ENCODE peak calls at places on chromosomes 13 and 19, in six cellular contexts. One of them, this sample, is unnamed.

GRCh38 chr19:50703915-50704548 is 15.6 kb downstream of the SHANK1 start:
- DNase-seq in H9: peak; percentile 71
- DNase-seq in mesenchymal stem cell: no peak
- DNase-seq in H1: no peak
- DNase-seq in neuronal stem cell: no peak
- DNase-seq in trophoblast cell: peak; percentile 14
- DNase-seq in this sample: no peak

GRCh38 chr13:35723061-35723461 is 246.6 kb upstream of the MAB21L1 start:
- DNase-seq in H9: no peak
- DNase-seq in mesenchymal stem cell: no peak
- DNase-seq in H1: no peak
- DNase-seq in neuronal stem cell: no peak
- DNase-seq in trophoblast cell: peak; percentile 8
- DNase-seq in this sample: peak; percentile 33

GRCh38 chr13:37473035-37473434 is 125.5 kb downstream of the POSTN start:
- DNase-seq in H9: peak; percentile 33
- DNase-seq in mesenchymal stem cell: no peak
- DNase-seq in H1: no peak
- DNase-seq in neuronal stem cell: no peak
- DNase-seq in trophoblast cell: no peak
- DNase-seq in this sample: no peak

GRCh38 chr19:15643387-15643786 is 2.7 kb downstream of the CYP4F3 start:
- DNase-seq in H9: no peak
- DNase-seq in mesenchymal stem cell: no peak
- DNase-seq in H1: no peak
- DNase-seq in neuronal stem cell: no peak
- DNase-seq in trophoblast cell: no peak
- DNase-seq in this sample: no peak

GRCh38 chr19:55703790-55704215 is 28.8 kb downstream of the EPN1 start:
- DNase-seq in H9: peak; percentile 77
- DNase-seq in mesenchymal stem cell: no peak
- DNase-seq in H1: peak; percentile 39
- DNase-seq in neuronal stem cell: no peak
- DNase-seq in trophoblast cell: peak; percentile 71
- DNase-seq in this sample: no peak

GRCh38 chr19:3547301-3547731 is 8.3 kb downstream of the TEKTIP1 start:
- DNase-seq in H9: no peak
- DNase-seq in mesenchymal stem cell: no peak
- DNase-seq in H1: no peak
- DNase-seq in neuronal stem cell: no peak
- DNase-seq in trophoblast cell: peak; percentile 35
- DNase-seq in this sample: no peak

GRCh38 chr13:35499131-35500051 is 22.9 kb upstream of the MAB21L1 start:
- DNase-seq in H9: no peak
- DNase-seq in mesenchymal stem cell: no peak
- DNase-seq in H1: no peak
- DNase-seq in neuronal stem cell: no peak
- DNase-seq in trophoblast cell: no peak
- DNase-seq in this sample: no peak

GRCh38 chr13:95098916-95099315 is 202.3 kb downstream of the ABCC4 start:
- DNase-seq in H9: no peak
- DNase-seq in mesenchymal stem cell: no peak
- DNase-seq in H1: no peak
- DNase-seq in neuronal stem cell: no peak
- DNase-seq in trophoblast cell: no peak
- DNase-seq in this sample: no peak

GRCh38 chr19:50500060-50500752 is 10.8 kb downstream of the JOSD2 start:
- DNase-seq in H9: peak; percentile 63
- DNase-seq in mesenchymal stem cell: peak; percentile 24
- DNase-seq in H1: no peak
- DNase-seq in neuronal stem cell: no peak
- DNase-seq in trophoblast cell: no peak
- DNase-seq in this sample: no peak

GRCh38 chr13:41458939-41459753 is 1.8 kb downstream of the RGCC start:
- DNase-seq in H9: no peak
- DNase-seq in mesenchymal stem cell: peak; percentile 54
- DNase-seq in H1: no peak
- DNase-seq in neuronal stem cell: no peak
- DNase-seq in trophoblast cell: peak; percentile 72
- DNase-seq in this sample: peak; percentile 72

GRCh38 chr19:595326-596262 is 5.9 kb downstream of the HCN2 start:
- DNase-seq in H9: no peak
- DNase-seq in mesenchymal stem cell: no peak
- DNase-seq in H1: no peak
- DNase-seq in neuronal stem cell: no peak
- DNase-seq in trophoblast cell: no peak
- DNase-seq in this sample: no peak

GRCh38 chr19:29873024-29873800 is 61.4 kb downstream of the CCNE1 start:
- DNase-seq in H9: peak; percentile 75
- DNase-seq in mesenchymal stem cell: peak; percentile 33
- DNase-seq in H1: no peak
- DNase-seq in neuronal stem cell: peak; percentile 66
- DNase-seq in trophoblast cell: peak; percentile 71
- DNase-seq in this sample: no peak

GRCh38 chr19:51099070-51099382 is 9.2 kb downstream of the CTU1 start:
- DNase-seq in H9: no peak
- DNase-seq in mesenchymal stem cell: no peak
- DNase-seq in H1: no peak
- DNase-seq in neuronal stem cell: no peak
- DNase-seq in trophoblast cell: no peak
- DNase-seq in this sample: no peak

GRCh38 chr13:28751210-28751935 is 32.6 kb upstream of the SLC46A3 start:
- DNase-seq in H9: no peak
- DNase-seq in mesenchymal stem cell: no peak
- DNase-seq in H1: no peak
- DNase-seq in neuronal stem cell: no peak
- DNase-seq in trophoblast cell: peak; percentile 91
- DNase-seq in this sample: no peak

GRCh38 chr19:16736709-16737108 is 17.1 kb downstream of the NWD1 start:
- DNase-seq in H9: no peak
- DNase-seq in mesenchymal stem cell: no peak
- DNase-seq in H1: no peak
- DNase-seq in neuronal stem cell: no peak
- DNase-seq in trophoblast cell: peak; percentile 22
- DNase-seq in this sample: no peak

GRCh38 chr13:95267662-95268369 is 33.4 kb downstream of the ABCC4 start:
- DNase-seq in H9: no peak
- DNase-seq in mesenchymal stem cell: peak; percentile 99
- DNase-seq in H1: no peak
- DNase-seq in neuronal stem cell: no peak
- DNase-seq in trophoblast cell: no peak
- DNase-seq in this sample: peak; percentile 96

GRCh38 chr19:7857727-7858701 is 16.2 kb downstream of the PRR36 start:
- DNase-seq in H9: peak; percentile 94
- DNase-seq in mesenchymal stem cell: peak; percentile 22
- DNase-seq in H1: no peak
- DNase-seq in neuronal stem cell: peak; percentile 58
- DNase-seq in trophoblast cell: no peak
- DNase-seq in this sample: no peak

GRCh38 chr13:30021611-30022010 is 171.2 kb upstream of the UBL3 start:
- DNase-seq in H9: no peak
- DNase-seq in mesenchymal stem cell: no peak
- DNase-seq in H1: no peak
- DNase-seq in neuronal stem cell: no peak
- DNase-seq in trophoblast cell: no peak
- DNase-seq in this sample: peak; percentile 37

GRCh38 chr13:83780201-83780600 is 102.1 kb downstream of the SLITRK1 start:
- DNase-seq in H9: peak; percentile 56
- DNase-seq in mesenchymal stem cell: peak; percentile 33
- DNase-seq in H1: no peak
- DNase-seq in neuronal stem cell: no peak
- DNase-seq in trophoblast cell: peak; percentile 39
- DNase-seq in this sample: peak; percentile 15

GRCh38 chr13:41645313-41645712 is 188.0 kb downstream of the RGCC start:
- DNase-seq in H9: no peak
- DNase-seq in mesenchymal stem cell: peak; percentile 72
- DNase-seq in H1: no peak
- DNase-seq in neuronal stem cell: no peak
- DNase-seq in trophoblast cell: peak; percentile 92
- DNase-seq in this sample: peak; percentile 90

GRCh38 chr19:5477451-5478215 is 22.4 kb downstream of the ZNRF4 start:
- DNase-seq in H9: no peak
- DNase-seq in mesenchymal stem cell: no peak
- DNase-seq in H1: no peak
- DNase-seq in neuronal stem cell: no peak
- DNase-seq in trophoblast cell: no peak
- DNase-seq in this sample: no peak

GRCh38 chr13:95678967-95679366 is 2.0 kb downstream of the DNAJC3 start:
- DNase-seq in H9: no peak
- DNase-seq in mesenchymal stem cell: peak; percentile 4
- DNase-seq in H1: no peak
- DNase-seq in neuronal stem cell: no peak
- DNase-seq in trophoblast cell: no peak
- DNase-seq in this sample: no peak

GRCh38 chr13:94550030-94550738 is 45.8 kb downstream of the TGDS start:
- DNase-seq in H9: no peak
- DNase-seq in mesenchymal stem cell: no peak
- DNase-seq in H1: no peak
- DNase-seq in neuronal stem cell: no peak
- DNase-seq in trophoblast cell: peak; percentile 50
- DNase-seq in this sample: peak; percentile 52

GRCh38 chr13:59487883-59488282 is 675.8 kb downstream of the DIAPH3 start:
- DNase-seq in H9: no peak
- DNase-seq in mesenchymal stem cell: no peak
- DNase-seq in H1: no peak
- DNase-seq in neuronal stem cell: no peak
- DNase-seq in trophoblast cell: no peak
- DNase-seq in this sample: no peak
- H4K91ac ChIP-seq in H9: no peak overlapping the region
- H4K91ac ChIP-seq in mesenchymal stem cell: no peak overlapping the region
- H4K91ac ChIP-seq in H1: no peak overlapping the region
- H4K91ac ChIP-seq in neuronal stem cell: no peak overlapping the region
- H4K91ac ChIP-seq in trophoblast cell: no peak overlapping the region
- H4K91ac ChIP-seq in this sample: no peak overlapping the region

GRCh38 chr19:11322269-11323024 is 17.0 kb downstream of the RAB3D start:
- DNase-seq in H9: no peak
- DNase-seq in mesenchymal stem cell: peak; percentile 57
- DNase-seq in H1: no peak
- DNase-seq in neuronal stem cell: no peak
- DNase-seq in trophoblast cell: no peak
- DNase-seq in this sample: peak; percentile 37

GRCh38 chr19:11325544-11325943 is 13.9 kb downstream of the RAB3D start:
- DNase-seq in H9: no peak
- DNase-seq in mesenchymal stem cell: no peak
- DNase-seq in H1: no peak
- DNase-seq in neuronal stem cell: no peak
- DNase-seq in trophoblast cell: no peak
- DNase-seq in this sample: no peak

GRCh38 chr19:11324079-11324661 is 15.3 kb downstream of the RAB3D start:
- DNase-seq in H9: no peak
- DNase-seq in mesenchymal stem cell: peak; percentile 97
- DNase-seq in H1: no peak
- DNase-seq in neuronal stem cell: no peak
- DNase-seq in trophoblast cell: peak; percentile 82
- DNase-seq in this sample: peak; percentile 94

GRCh38 chr19:11324748-11325389 is 14.6 kb downstream of the RAB3D start:
- DNase-seq in H9: no peak
- DNase-seq in mesenchymal stem cell: no peak
- DNase-seq in H1: no peak
- DNase-seq in neuronal stem cell: no peak
- DNase-seq in trophoblast cell: no peak
- DNase-seq in this sample: no peak

DNA sequence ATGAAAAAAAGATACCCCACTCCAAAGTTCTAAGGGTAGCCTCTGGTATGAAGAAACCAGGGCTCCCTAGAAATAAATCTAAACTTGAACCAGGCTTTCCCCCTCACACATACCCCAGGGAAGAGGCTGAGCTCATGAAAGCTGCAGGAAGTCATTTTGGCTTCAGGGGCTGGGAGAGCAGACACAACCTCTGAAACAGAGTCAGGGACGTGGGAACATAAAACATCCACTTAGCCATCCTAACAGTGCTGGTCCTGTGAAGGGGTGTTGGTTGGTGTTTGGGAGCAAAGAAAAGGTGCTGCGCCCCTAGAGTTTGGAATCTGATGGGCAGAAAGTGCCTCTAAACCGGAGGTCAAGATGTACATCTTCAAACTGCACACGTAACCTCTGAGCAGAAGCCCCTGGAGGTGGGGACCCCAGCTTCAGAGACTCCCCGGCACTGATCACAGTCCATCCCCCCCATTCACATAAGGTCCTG is 15.8 kb downstream of the RAB3D start:
- DNase-seq in H9: no peak
- DNase-seq in mesenchymal stem cell: peak; percentile 45
- DNase-seq in H1: no peak
- DNase-seq in neuronal stem cell: no peak
- DNase-seq in trophoblast cell: no peak
- DNase-seq in this sample: no peak
- H4K91ac ChIP-seq in H9: no peak overlapping the region
- H4K91ac ChIP-seq in mesenchymal stem cell: peak overlapping the region; percentile 90
- H4K91ac ChIP-seq in H1: no peak overlapping the region
- H4K91ac ChIP-seq in neuronal stem cell: no peak overlapping the region
- H4K91ac ChIP-seq in trophoblast cell: no peak overlapping the region
- H4K91ac ChIP-seq in this sample: peak overlapping the region; percentile 91

DNA sequence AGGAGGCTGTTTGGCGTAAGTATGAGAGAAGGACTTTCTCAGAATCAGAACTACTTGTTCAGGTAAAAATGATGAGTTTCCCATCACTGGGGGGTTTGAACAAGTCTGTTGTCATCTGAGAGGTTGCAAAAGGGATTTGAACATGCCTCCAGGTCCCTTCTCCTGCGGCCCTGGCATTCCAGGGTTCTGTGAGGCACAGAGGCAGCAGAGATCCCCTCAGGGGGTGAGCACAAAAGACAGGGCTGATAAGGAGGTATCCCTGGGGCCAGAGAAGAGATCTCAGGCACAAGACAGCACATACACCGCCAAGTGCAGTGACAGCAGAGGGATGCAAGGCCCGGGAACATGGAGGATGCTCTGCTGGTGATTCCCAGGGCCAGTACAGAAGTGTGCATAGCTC is 275.8 kb upstream of the TSHZ3 start:
- DNase-seq in H9: no peak
- DNase-seq in mesenchymal stem cell: no peak
- DNase-seq in H1: no peak
- DNase-seq in neuronal stem cell: no peak
- DNase-seq in trophoblast cell: no peak
- DNase-seq in this sample: no peak
- H4K91ac ChIP-seq in H9: no peak overlapping the region
- H4K91ac ChIP-seq in mesenchymal stem cell: no peak overlapping the region
- H4K91ac ChIP-seq in H1: no peak overlapping the region
- H4K91ac ChIP-seq in neuronal stem cell: no peak overlapping the region
- H4K91ac ChIP-seq in trophoblast cell: no peak overlapping the region
- H4K91ac ChIP-seq in this sample: no peak overlapping the region

DNA sequence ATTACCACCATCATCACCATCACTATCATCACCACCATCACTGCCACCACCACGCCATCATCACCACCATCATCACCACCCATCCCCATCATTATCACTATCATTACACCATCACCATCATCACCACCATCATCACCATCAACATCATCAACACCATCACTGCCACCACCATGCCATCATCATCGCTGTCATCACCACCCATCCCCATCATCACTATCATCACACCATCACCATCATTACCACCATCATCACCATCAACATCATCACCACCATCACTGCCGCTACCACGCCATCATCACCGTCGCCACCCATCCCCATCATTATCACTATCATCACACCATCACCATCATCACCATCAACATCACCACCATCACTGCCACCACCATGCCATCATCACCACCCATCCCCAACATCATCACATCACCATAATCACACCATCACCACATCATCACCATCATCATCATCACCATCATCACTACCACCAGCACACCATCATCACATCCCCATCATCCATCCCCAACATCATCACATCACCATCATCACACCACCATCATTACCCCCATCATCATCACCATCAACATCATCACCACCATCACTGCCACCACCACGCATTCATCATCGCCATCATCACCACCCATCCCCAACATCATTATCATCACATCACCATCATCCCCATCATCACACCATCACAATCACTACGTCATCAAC is 61.7 kb downstream of the TUBGCP3 start:
- DNase-seq in H9: no peak
- DNase-seq in mesenchymal stem cell: no peak
- DNase-seq in H1: no peak
- DNase-seq in neuronal stem cell: no peak
- DNase-seq in trophoblast cell: no peak
- DNase-seq in this sample: no peak
- H4K91ac ChIP-seq in H9: no peak overlapping the region
- H4K91ac ChIP-seq in mesenchymal stem cell: no peak overlapping the region
- H4K91ac ChIP-seq in H1: no peak overlapping the region
- H4K91ac ChIP-seq in neuronal stem cell: peak overlapping the region; percentile 3
- H4K91ac ChIP-seq in trophoblast cell: no peak overlapping the region
- H4K91ac ChIP-seq in this sample: no peak overlapping the region